ENCODE peak calls at places on chromosomes 12 and 14, in ten cellular contexts. W, L, Q, Z, V, H, I, G, A and J are unnamed samples.

GRCh38 chr12:48973992-48974673 is 2.6 kb upstream of the WNT10B start:
- DNase-seq in Q (no peak), Z (no peak), W (no peak), G (no peak), V (peak; percentile 47), L (no peak), H (peak; percentile 92), A (no peak), I (no peak), J (no peak)

GRCh38 chr12:94761559-94761958 is 111.2 kb upstream of the TMCC3 start:
- DNase-seq in H (no peak), A (no peak), Z (no peak), V (no peak), I (peak; percentile 90), G (no peak), L (peak; percentile 75), Q (no peak), W (no peak), J (peak; percentile 9)

GRCh38 chr12:85310456-85311076 is 30.5 kb downstream of the ALX1 start:
- DNase-seq in G (no peak), H (no peak), I (no peak), L (peak; percentile 6), Z (no peak), A (no peak), W (no peak), V (no peak), Q (peak; percentile 7), J (no peak)

GRCh38 chr12:124036117-124037109 is 63.4 kb downstream of the ZNF664 start:
- DNase-seq in A (peak; percentile 8), Q (peak; percentile 21), I (no peak), W (no peak), L (peak; percentile 15), V (peak; percentile 39), Z (no peak), G (peak; percentile 48), H (no peak), J (peak; percentile 15)

GRCh38 chr12:132717531-132718387 is 7.1 kb downstream of the PGAM5 start:
- DNase-seq in H (no peak), W (no peak), A (no peak), Q (no peak), Z (no peak), I (no peak), G (no peak), L (no peak), V (no peak), J (no peak)

GRCh38 chr12:101490286-101490920 is 15.3 kb downstream of the SPIC start:
- DNase-seq in G (no peak), A (no peak), Q (peak; percentile 14), W (peak; percentile 44), Z (peak; percentile 12), L (peak; percentile 62), H (no peak), I (no peak), V (peak; percentile 7), J (peak; percentile 61)

GRCh38 chr12:66288121-66288520 is 14.2 kb upstream of the HELB start:
- DNase-seq in I (no peak), G (no peak), A (peak; percentile 31), Q (no peak), L (no peak), Z (no peak), V (peak; percentile 83), H (no peak), W (no peak), J (no peak)

GRCh38 chr12:70615177-70615576 is 22.1 kb downstream of the PTPRB start:
- DNase-seq in I (no peak), L (no peak), H (no peak), Q (no peak), Z (no peak), W (no peak), V (no peak), A (no peak), G (no peak), J (no peak)

GRCh38 chr14:65110525-65110924 is 8.2 kb upstream of the MAX start:
- DNase-seq in I (no peak), W (no peak), Q (no peak), A (no peak), V (no peak), G (no peak), Z (no peak), H (no peak), L (no peak), J (no peak)

GRCh38 chr14:99273025-99273723 is 1.2 kb upstream of the BCL11B start:
- DNase-seq in W (peak; percentile 74), Z (no peak), I (no peak), L (no peak), A (no peak), V (no peak), Q (peak; percentile 61), H (no peak), G (no peak), J (peak; percentile 16)

GRCh38 chr14:94113908-94114588 is 3.5 kb downstream of the IFI27 start:
- DNase-seq in H (no peak), W (no peak), L (no peak), Q (no peak), I (no peak), V (no peak), G (no peak), Z (no peak), A (no peak), J (no peak)

GRCh38 chr12:13000616-13000934 is 510 bp upstream of the HEBP1 start:
- DNase-seq in A (peak; percentile 17), W (peak; percentile 73), V (no peak), Q (peak; percentile 48), G (no peak), H (no peak), L (peak; percentile 7), Z (no peak), I (no peak), J (no peak)

GRCh38 chr14:100905166-100905565 is 1.6 kb upstream of the RTL1 start:
- DNase-seq in Q (no peak), A (no peak), W (no peak), H (peak; percentile 54), I (no peak), G (no peak), Z (no peak), V (no peak), L (no peak), J (no peak)

GRCh38 chr14:95311752-95312151 is 8.0 kb downstream of the CLMN start:
- DNase-seq in I (no peak), Z (no peak), A (no peak), L (peak; percentile 22), V (no peak), H (peak; percentile 69), G (no peak), W (no peak), Q (no peak), J (no peak)

GRCh38 chr14:28294834-28295440 is 471.6 kb upstream of the FOXG1 start:
- DNase-seq in A (no peak), W (no peak), G (peak; percentile 25), H (no peak), V (no peak), Z (no peak), Q (peak; percentile 42), I (no peak), L (no peak), J (peak; percentile 27)

GRCh38 chr12:12902036-12902435 is 10.7 kb downstream of the GPRC5A start:
- DNase-seq in A (no peak), V (no peak), I (no peak), W (no peak), L (no peak), Q (no peak), G (no peak), Z (no peak), H (peak; percentile 32), J (no peak)

GRCh38 chr12:24378548-24379011 is 429.1 kb upstream of the SOX5 start:
- DNase-seq in H (no peak), G (no peak), I (peak; percentile 35), L (no peak), Z (peak; percentile 49), A (no peak), V (no peak), Q (peak; percentile 28), W (no peak), J (no peak)

GRCh38 chr12:103397536-103397935 is 98.2 kb downstream of the C12orf42 start:
- DNase-seq in V (no peak), A (no peak), Z (no peak), W (no peak), H (no peak), L (no peak), G (no peak), Q (peak; percentile 41), I (no peak), J (no peak)

GRCh38 chr12:5809586-5809985 is 135.5 kb downstream of the ANO2 start:
- DNase-seq in A (no peak), Q (no peak), V (no peak), H (no peak), G (no peak), L (no peak), W (no peak), I (no peak), Z (no peak), J (no peak)

GRCh38 chr14:61575751-61576150 is 119.6 kb upstream of the HIF1A start:
- DNase-seq in W (no peak), Q (no peak), H (no peak), Z (no peak), A (no peak), G (no peak), L (no peak), I (no peak), V (no peak), J (no peak)

GRCh38 chr14:76672123-76672522 is 89.1 kb upstream of the VASH1 start:
- DNase-seq in G (no peak), L (no peak), Z (no peak), Q (no peak), H (no peak), V (no peak), I (no peak), W (no peak), A (no peak), J (no peak)

GRCh38 chr14:51219473-51220448 is 20.3 kb upstream of the TMX1 start:
- DNase-seq in V (no peak), A (no peak), I (no peak), L (no peak), Z (no peak), Q (peak; percentile 56), W (no peak), H (no peak), G (peak; percentile 37), J (peak; percentile 7)

GRCh38 chr12:129531004-129531403 is 372.8 kb downstream of the TMEM132D start:
- DNase-seq in H (no peak), Q (peak; percentile 69), I (no peak), G (peak; percentile 27), V (no peak), W (peak; percentile 79), Z (no peak), L (no peak), A (no peak), J (peak; percentile 2)

GRCh38 chr12:44497044-44497443 is 379.1 kb downstream of the NELL2 start:
- DNase-seq in A (no peak), L (no peak), I (no peak), Q (no peak), V (no peak), W (no peak), Z (no peak), H (no peak), G (no peak), J (no peak)